ENCODE peak calls at places on chromosomes 7 and 10, in five cellular contexts. D is GM12865, E is colonic mucosa, X is ascending aorta, Y is K562. W is an unnamed sample.

GRCh38 chr10:113187066-113187777 is 237.2 kb downstream of the TCF7L2 start:
- DNase-seq in D (no peak), E (no peak), X (no peak), Y (no peak), W (no peak)

GRCh38 chr7:155489158-155489840 is 31.4 kb downstream of the EN2 start:
- DNase-seq in D (no peak), X (no peak), E (no peak), Y (no peak), W (no peak)

GRCh38 chr7:23332881-23333612 is 33.9 kb downstream of the MALSU1 start:
- DNase-seq in D (no peak), X (no peak), E (no peak), Y (no peak), W (no peak)

GRCh38 chr10:80283536-80284199 is 5.8 kb downstream of the MAT1A start:
- DNase-seq in D (no peak), Y (no peak), E (no peak), X (no peak), W (no peak)

GRCh38 chr10:86225098-86225782 is 141.4 kb downstream of the GRID1 start:
- DNase-seq in E (no peak), X (no peak), Y (no peak), D (no peak), W (peak; percentile 9)

GRCh38 chr7:151448261-151449252 is 8.6 kb upstream of the CRYGN start:
- DNase-seq in E (peak; percentile 72), D (peak; percentile 66), Y (peak; percentile 88), X (no peak), W (peak; percentile 74)

GRCh38 chr10:129089341-129089740 is 377.7 kb upstream of the MGMT start:
- DNase-seq in Y (no peak), E (peak; percentile 11), X (no peak), D (no peak), W (no peak)

GRCh38 chr10:73758704-73759511 is 14.7 kb downstream of the SEC24C start:
- DNase-seq in E (no peak), X (no peak), Y (no peak), D (no peak), W (no peak)

GRCh38 chr7:6164491-6164890 is 107.9 kb downstream of the CYTH3 start:
- DNase-seq in X (no peak), E (no peak), D (no peak), Y (peak; percentile 43), W (no peak)

GRCh38 chr10:71725998-71726672 is 6.6 kb upstream of the C10orf105 start:
- DNase-seq in Y (peak; percentile 66), E (peak; percentile 62), X (no peak), D (peak; percentile 59), W (peak; percentile 66)

GRCh38 chr7:91280604-91281003 is 16.4 kb downstream of the FZD1 start:
- DNase-seq in D (no peak), X (no peak), E (no peak), Y (no peak), W (no peak)

GRCh38 chr7:12091164-12091563 is 119.9 kb upstream of the TMEM106B start:
- DNase-seq in Y (no peak), X (no peak), D (no peak), E (no peak), W (no peak)

GRCh38 chr7:76383089-76383944 is 24.5 kb upstream of the YWHAG start:
- DNase-seq in X (no peak), D (no peak), E (no peak), Y (peak; percentile 83), W (peak; percentile 35)

GRCh38 chr7:106143711-106144347 is 31.7 kb upstream of the SYPL1 start:
- DNase-seq in D (peak; percentile 17), E (no peak), X (no peak), Y (peak; percentile 30), W (no peak)

GRCh38 chr7:106485031-106485551 is 175.9 kb downstream of the CCDC71L start:
- DNase-seq in X (no peak), E (no peak), D (peak; percentile 51), Y (no peak), W (no peak)

GRCh38 chr10:125692246-125692931 is 9.4 kb upstream of the TEX36 start:
- DNase-seq in Y (no peak), X (no peak), E (no peak), D (no peak), W (no peak)

GRCh38 chr10:111103196-111103595 is 26.4 kb downstream of the ADRA2A start:
- DNase-seq in X (no peak), D (no peak), Y (no peak), E (peak; percentile 64), W (no peak)

GRCh38 chr10:15370212-15370740 is 813 bp downstream of the FAM171A1 start:
- DNase-seq in Y (peak; percentile 52), E (peak; percentile 38), X (no peak), D (peak; percentile 20), W (peak; percentile 32)

GRCh38 chr7:25353191-25353590 is 124.9 kb upstream of the NPVF start:
- DNase-seq in Y (no peak), E (no peak), X (no peak), D (no peak), W (no peak)

GRCh38 chr10:132494831-132495230 is 42.8 kb upstream of the INPP5A start:
- DNase-seq in D (no peak), Y (no peak), X (no peak), E (no peak), W (no peak)

GRCh38 chr10:7411671-7412481 is 1.0 kb upstream of the SFMBT2 start:
- DNase-seq in Y (no peak), E (peak; percentile 22), D (no peak), X (no peak), W (peak; percentile 22)

W was measured in erythroblast.